ENCODE peak calls at places on chromosomes 1 and 21, in five cellular contexts. K is heart right ventricle, Z is astrocyte, G is mucosa of descending colon, E is PC-3. T is an unnamed sample. For H3K36me3, the result is how much of the 10 kb centered on the place peaks cover.

GRCh38 chr1:245807306-245807705 is 652.5 kb downstream of the KIF26B start:
- DNase-seq in K (no peak), Z (peak), G (no peak), E (no peak), T (no peak)

GRCh38 chr1:5645135-5645399 is 347.2 kb downstream of the NPHP4 start:
- DNase-seq in K (no peak), Z (no peak), G (no peak), E (no peak), T (no peak)

GRCh38 chr1:54117815-54118563 is 34.8 kb downstream of the CDCP2 start:
- DNase-seq in K (no peak), Z (peak), G (no peak), E (peak), T (peak)

GRCh38 chr21:35219291-35219690 is 170.2 kb upstream of the RUNX1 start:
- DNase-seq in K (no peak), Z (no peak), G (no peak), E (no peak), T (no peak)

GRCh38 chr1:1760345-1760650 is 18.0 kb downstream of the NADK start:
- DNase-seq in K (no peak), Z (no peak), G (no peak), E (no peak), T (no peak)

GRCh38 chr1:248890549-248891498 is 15.2 kb upstream of the PGBD2 start:
- DNase-seq in K (no peak), Z (no peak), G (no peak), E (no peak), T (no peak)

GRCh38 chr1:58874757-58875755 is 91.2 kb upstream of the JUN start:
- DNase-seq in K (no peak), Z (peak), G (peak), E (peak), T (peak)

GRCh38 chr1:215606564-215607168 is 39.6 kb downstream of the KCTD3 start:
- DNase-seq in K (no peak), Z (no peak), G (no peak), E (peak), T (peak)

GRCh38 chr1:238252033-238252802 is 361.5 kb upstream of the ZP4 start:
- DNase-seq in K (peak), Z (peak), G (peak), E (peak), T (peak)

GRCh38 chr1:2451744-2452582 is 24.1 kb upstream of the PLCH2 start:
- DNase-seq in K (no peak), Z (peak), G (no peak), E (peak), T (peak)

GRCh38 chr21:44849616-44850130 is 23.8 kb downstream of the PTTG1IP start:
- DNase-seq in K (no peak), Z (no peak), G (peak), E (no peak), T (no peak)

GRCh38 chr1:104073463-104073902 is 323.8 kb downstream of the AMY1C start:
- DNase-seq in K (no peak), Z (no peak), G (no peak), E (no peak), T (no peak)

GRCh38 chr1:224497714-224498573 is 63.3 kb upstream of the WDR26 start:
- DNase-seq in K (peak), Z (peak), G (no peak), E (peak), T (peak)

GRCh38 chr1:89548486-89548857 is 23.8 kb downstream of the LRRC8B start:
- DNase-seq in K (no peak), Z (no peak), G (no peak), E (no peak), T (no peak)

GRCh38 chr1:53583021-53583902 is 124.1 kb downstream of the DMRTB1 start:
- DNase-seq in K (no peak), Z (no peak), G (no peak), E (no peak), T (no peak)

GRCh38 chr1:206554833-206555472 is 47.6 kb downstream of the RASSF5 start:
- DNase-seq in K (no peak), Z (no peak), G (no peak), E (no peak), T (no peak)

GRCh38 chr1:161913482-161914140 is 110.1 kb downstream of the OLFML2B start:
- DNase-seq in K (no peak), Z (peak), G (no peak), E (peak), T (no peak)

GRCh38 chr1:213779228-213779627 is 208.5 kb upstream of the PROX1 start:
- DNase-seq in K (no peak), Z (no peak), G (no peak), E (peak), T (peak)

GRCh38 chr1:151539321-151540020 is 638 bp upstream of the TUFT1 start:
- DNase-seq in K (peak), Z (peak), G (peak), E (peak), T (peak)

GRCh38 chr1:169390303-169390702 is 22.3 kb downstream of the BLZF1 start:
- DNase-seq in K (no peak), Z (no peak), G (no peak), E (no peak), T (no peak)

GRCh38 chr1:96723372-96723771 is 1.8 kb downstream of the PTBP2 start:
- DNase-seq in K (no peak), Z (no peak), G (no peak), E (no peak), T (no peak)

GRCh38 chr1:176157995-176158394 is 49.1 kb downstream of the COP1 start:
- DNase-seq in K (no peak), Z (no peak), G (no peak), E (no peak), T (no peak)

GRCh38 chr1:63892632-63893395 is 119.0 kb downstream of the ROR1 start:
- DNase-seq in K (no peak), Z (peak), G (no peak), E (peak), T (peak)

GRCh38 chr1:224432672-224433040 is 1.9 kb downstream of the WDR26 start:
- DNase-seq in K (no peak), Z (no peak), G (no peak), E (no peak), T (peak)

GRCh38 chr1:202241376-202242079 is 47.9 kb downstream of the LGR6 start:
- DNase-seq in K (peak), Z (no peak), G (no peak), E (peak), T (peak)

GRCh38 chr1:22318279-22318983 is 133.2 kb upstream of the ZBTB40 start:
- DNase-seq in K (no peak), Z (no peak), G (no peak), E (no peak), T (no peak)

GRCh38 chr1:59879556-59879955 is 47.0 kb downstream of the CYP2J2 start:
- DNase-seq in K (peak), Z (peak), G (peak), E (peak), T (peak)

GRCh38 chr1:8241417-8242014 is 76.4 kb upstream of the SLC45A1 start:
- DNase-seq in K (no peak), Z (no peak), G (peak), E (peak), T (no peak)

GRCh38 chr1:11835441-11836225 is 11.9 kb downstream of the NPPA start:
- DNase-seq in K (no peak), Z (no peak), G (no peak), E (no peak), T (no peak)

GRCh38 chr21:46001821-46002681 is 20.5 kb downstream of the COL6A1 start:
- DNase-seq in K (peak), Z (no peak), G (peak), E (no peak), T (no peak)

GRCh38 chr1:227072991-227073390 is 132.9 kb downstream of the COQ8A start:
- DNase-seq in K (no peak), Z (peak), G (no peak), E (peak), T (peak)

GRCh38 chr1:65795311-65795710 is 2.6 kb downstream of the PDE4B start:
- DNase-seq in K (no peak), Z (no peak), G (no peak), E (no peak), T (no peak)

GRCh38 chr1:2378441-2378851 is 12.9 kb downstream of the MORN1 start:
- DNase-seq in K (no peak), Z (no peak), G (peak), E (no peak), T (no peak)

DNA sequence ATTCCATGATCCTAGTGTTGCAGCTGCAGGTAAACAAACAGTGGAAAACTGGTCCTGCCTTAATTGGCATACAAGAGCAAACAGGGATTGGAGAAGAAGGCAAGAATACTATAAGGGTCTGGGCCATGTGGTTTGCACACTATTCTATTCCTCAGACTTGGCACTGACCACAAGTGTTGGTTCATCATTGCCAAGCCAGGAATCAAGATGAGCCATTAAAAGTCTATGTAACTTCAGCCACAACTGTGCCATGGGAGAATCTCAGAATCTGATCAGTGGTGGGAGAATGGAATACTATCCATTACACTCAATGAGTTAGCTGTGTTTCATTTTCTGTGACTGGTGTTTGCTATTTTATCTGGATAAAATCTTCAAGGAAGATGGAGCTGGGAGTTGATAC is 26.2 kb upstream of the FCER1A start:
- DNase-seq in K (no peak), Z (no peak), G (no peak), E (no peak), T (no peak)
- H3K36me3 ChIP-seq in K (under half), Z (under half), G (under half), E (under half), T (under half)

GRCh38 chr1:234611799-234612351 is 1.9 kb upstream of the IRF2BP2 start:
- DNase-seq in K (peak), Z (no peak), G (peak), E (no peak), T (no peak)

GRCh38 chr1:234610061-234610581 is at the start of gene IRF2BP2:
- DNase-seq in K (peak), Z (no peak), G (peak), E (peak), T (no peak)

GRCh38 chr1:234611153-234611798 is 1.3 kb upstream of the IRF2BP2 start:
- DNase-seq in K (peak), Z (peak), G (no peak), E (peak), T (peak)

GRCh38 chr1:234609528-234610042 is 393 bp downstream of the IRF2BP2 start:
- DNase-seq in K (no peak), Z (no peak), G (no peak), E (no peak), T (no peak)

DNA sequence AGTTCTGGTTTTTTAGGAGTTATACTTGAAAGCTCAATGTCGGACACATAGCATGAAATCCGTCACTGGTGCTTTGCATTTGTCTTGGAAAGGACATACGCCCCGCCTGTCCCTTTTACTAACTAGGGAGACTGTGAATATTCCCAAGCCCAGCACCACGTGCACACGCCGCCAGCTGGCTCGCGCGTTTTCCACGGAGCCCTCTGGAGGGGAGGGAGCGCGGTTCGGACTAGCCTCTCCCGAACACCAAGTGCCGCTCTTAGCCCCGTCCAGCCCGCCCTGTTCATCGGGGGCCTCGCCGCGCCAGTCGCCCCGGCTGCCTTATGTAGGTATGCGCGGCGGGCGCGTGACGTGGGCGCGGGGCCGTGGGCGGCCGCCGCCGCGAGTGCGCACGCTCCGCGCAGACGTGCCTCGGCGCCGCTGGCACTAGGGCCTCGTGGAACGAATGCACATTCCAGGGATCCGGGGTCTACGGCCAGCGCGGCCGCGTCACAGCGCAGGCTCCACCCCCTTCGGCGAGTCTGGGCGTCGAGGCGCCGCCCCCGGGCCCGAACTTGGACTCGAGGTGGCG is 689 bp upstream of the IRF2BP2 start:
- DNase-seq in K (peak), Z (peak), G (peak), E (peak), T (peak)
- TF ChIP-seq CTCF in K (no peak), Z (no peak), G (no peak), E (no peak), T (no peak)

DNA sequence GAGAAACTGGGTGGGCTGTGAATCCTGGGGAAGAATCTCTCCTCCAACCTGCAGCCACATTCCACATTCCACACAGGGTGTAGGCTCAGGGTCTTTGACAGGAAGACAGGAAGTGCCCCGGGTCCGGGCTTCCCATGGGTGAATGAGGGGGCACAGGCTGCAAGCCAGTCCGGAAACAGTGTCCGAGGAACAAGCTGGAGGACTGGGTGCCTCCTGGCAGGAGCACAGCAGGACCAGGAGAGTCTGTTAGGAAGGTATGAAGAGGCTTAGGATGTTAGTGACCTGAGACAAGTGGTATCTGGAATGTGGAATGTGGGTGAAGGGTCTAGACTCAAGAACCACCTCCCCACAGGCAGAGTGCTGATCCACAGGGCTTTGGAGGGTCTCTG is 121.0 kb upstream of the CD34 start:
- DNase-seq in K (no peak), Z (no peak), G (no peak), E (no peak), T (no peak)
- H3K36me3 ChIP-seq in K (under half), Z (under half), G (under half), E (under half), T (under half)

GRCh38 chr1:15698201-15698600 is 14.1 kb downstream of the PLEKHM2 start:
- DNase-seq in K (no peak), Z (no peak), G (no peak), E (no peak), T (no peak)
- TF ChIP-seq CTCF in K (no peak), Z (no peak), G (no peak), E (no peak), T (no peak)

GRCh38 chr1:19156676-19157075 is 53.4 kb downstream of the UBR4 start:
- DNase-seq in K (peak), Z (peak), G (peak), E (peak), T (peak)
- H3K36me3 ChIP-seq in K (half or more), Z (half or more), G (under half), E (half or more), T (under half)

DNA sequence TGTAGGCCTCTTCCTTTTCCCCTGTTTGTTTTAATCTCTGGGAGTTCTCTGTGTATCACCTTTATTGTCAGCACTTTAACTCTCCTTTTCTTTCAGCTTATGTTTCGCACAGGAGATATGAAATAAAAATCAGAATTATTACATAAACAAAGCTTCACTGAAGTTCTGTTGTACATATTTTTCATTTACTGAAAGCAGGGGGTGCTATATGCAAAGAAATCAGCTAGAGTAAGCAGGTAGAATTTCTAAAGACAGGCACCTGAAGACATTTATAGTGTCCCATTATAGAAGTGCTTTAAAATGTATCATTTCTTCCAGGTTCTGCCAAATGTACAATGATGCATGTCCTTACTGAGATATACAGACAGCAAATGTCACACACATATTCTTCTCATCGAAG is 585.0 kb downstream of the PLA2G4A start:
- DNase-seq in K (no peak), Z (no peak), G (no peak), E (peak), T (peak)
- TF ChIP-seq CTCF in K (no peak), Z (no peak), G (no peak), E (peak), T (peak)